ENCODE peak calls at places on chromosomes 16 and 17, in nine cellular contexts. One of them, this sample, is unnamed.

GRCh38 chr17:64109400-64109799 is 20.5 kb downstream of the ERN1 start:
- DNase-seq in stimulated activated CD4-positive, alpha-beta T cell treated with anti-CD3 and anti-CD28 coated beads, Interleukin-12 subunit alpha, Interleukin-12 subunit beta, amount 100 ng/mL, for 24 hours: no peak
- DNase-seq in NCI-H2029: no peak
- DNase-seq in psoas muscle: no peak
- DNase-seq in cortex of kidney: no peak
- DNase-seq in ureter: no peak
- DNase-seq in HuH-7: no peak
- DNase-seq in non-pigmented ciliary epithelial cell: no peak
- DNase-seq in hepatic stellate cell: no peak
- DNase-seq in this sample: no peak

GRCh38 chr17:31433091-31433790 is 41.8 kb downstream of the RAB11FIP4 start:
- DNase-seq in stimulated activated CD4-positive, alpha-beta T cell treated with anti-CD3 and anti-CD28 coated beads, Interleukin-12 subunit alpha, Interleukin-12 subunit beta, amount 100 ng/mL, for 24 hours: no peak
- DNase-seq in NCI-H2029: no peak
- DNase-seq in psoas muscle: no peak
- DNase-seq in cortex of kidney: no peak
- DNase-seq in ureter: no peak
- DNase-seq in HuH-7: no peak
- DNase-seq in non-pigmented ciliary epithelial cell: no peak
- DNase-seq in hepatic stellate cell: no peak
- DNase-seq in this sample: no peak

GRCh38 chr16:1471569-1472194 is 3.1 kb downstream of the CLCN7 start:
- DNase-seq in stimulated activated CD4-positive, alpha-beta T cell treated with anti-CD3 and anti-CD28 coated beads, Interleukin-12 subunit alpha, Interleukin-12 subunit beta, amount 100 ng/mL, for 24 hours: no peak
- DNase-seq in NCI-H2029: no peak
- DNase-seq in psoas muscle: no peak
- DNase-seq in cortex of kidney: no peak
- DNase-seq in ureter: no peak
- DNase-seq in HuH-7: no peak
- DNase-seq in non-pigmented ciliary epithelial cell: no peak
- DNase-seq in hepatic stellate cell: no peak
- DNase-seq in this sample: no peak

GRCh38 chr16:31696968-31697743 is 169.5 kb downstream of the AHSP start:
- DNase-seq in stimulated activated CD4-positive, alpha-beta T cell treated with anti-CD3 and anti-CD28 coated beads, Interleukin-12 subunit alpha, Interleukin-12 subunit beta, amount 100 ng/mL, for 24 hours: no peak
- DNase-seq in NCI-H2029: peak
- DNase-seq in psoas muscle: no peak
- DNase-seq in cortex of kidney: no peak
- DNase-seq in ureter: no peak
- DNase-seq in HuH-7: peak
- DNase-seq in non-pigmented ciliary epithelial cell: no peak
- DNase-seq in hepatic stellate cell: peak
- DNase-seq in this sample: peak

GRCh38 chr17:50072130-50072529 is 16.2 kb downstream of the ITGA3 start:
- DNase-seq in stimulated activated CD4-positive, alpha-beta T cell treated with anti-CD3 and anti-CD28 coated beads, Interleukin-12 subunit alpha, Interleukin-12 subunit beta, amount 100 ng/mL, for 24 hours: no peak
- DNase-seq in NCI-H2029: no peak
- DNase-seq in psoas muscle: no peak
- DNase-seq in cortex of kidney: no peak
- DNase-seq in ureter: no peak
- DNase-seq in HuH-7: no peak
- DNase-seq in non-pigmented ciliary epithelial cell: no peak
- DNase-seq in hepatic stellate cell: no peak
- DNase-seq in this sample: no peak

GRCh38 chr16:75273054-75273925 is 21.9 kb upstream of the BCAR1 start:
- DNase-seq in stimulated activated CD4-positive, alpha-beta T cell treated with anti-CD3 and anti-CD28 coated beads, Interleukin-12 subunit alpha, Interleukin-12 subunit beta, amount 100 ng/mL, for 24 hours: no peak
- DNase-seq in NCI-H2029: no peak
- DNase-seq in psoas muscle: no peak
- DNase-seq in cortex of kidney: no peak
- DNase-seq in ureter: no peak
- DNase-seq in HuH-7: no peak
- DNase-seq in non-pigmented ciliary epithelial cell: no peak
- DNase-seq in hepatic stellate cell: no peak
- DNase-seq in this sample: no peak

GRCh38 chr17:39210093-39210434 is 10.0 kb downstream of the RPL19 start:
- DNase-seq in stimulated activated CD4-positive, alpha-beta T cell treated with anti-CD3 and anti-CD28 coated beads, Interleukin-12 subunit alpha, Interleukin-12 subunit beta, amount 100 ng/mL, for 24 hours: no peak
- DNase-seq in NCI-H2029: no peak
- DNase-seq in psoas muscle: no peak
- DNase-seq in cortex of kidney: no peak
- DNase-seq in ureter: no peak
- DNase-seq in HuH-7: no peak
- DNase-seq in non-pigmented ciliary epithelial cell: no peak
- DNase-seq in hepatic stellate cell: no peak
- DNase-seq in this sample: no peak

GRCh38 chr17:56653877-56654276 is 60.4 kb downstream of the NOG start:
- DNase-seq in stimulated activated CD4-positive, alpha-beta T cell treated with anti-CD3 and anti-CD28 coated beads, Interleukin-12 subunit alpha, Interleukin-12 subunit beta, amount 100 ng/mL, for 24 hours: peak
- DNase-seq in NCI-H2029: no peak
- DNase-seq in psoas muscle: no peak
- DNase-seq in cortex of kidney: no peak
- DNase-seq in ureter: no peak
- DNase-seq in HuH-7: peak
- DNase-seq in non-pigmented ciliary epithelial cell: peak
- DNase-seq in hepatic stellate cell: peak
- DNase-seq in this sample: peak

GRCh38 chr17:83010323-83011200 is 68.8 kb upstream of the METRNL start:
- DNase-seq in stimulated activated CD4-positive, alpha-beta T cell treated with anti-CD3 and anti-CD28 coated beads, Interleukin-12 subunit alpha, Interleukin-12 subunit beta, amount 100 ng/mL, for 24 hours: no peak
- DNase-seq in NCI-H2029: no peak
- DNase-seq in psoas muscle: no peak
- DNase-seq in cortex of kidney: no peak
- DNase-seq in ureter: no peak
- DNase-seq in HuH-7: no peak
- DNase-seq in non-pigmented ciliary epithelial cell: no peak
- DNase-seq in hepatic stellate cell: no peak
- DNase-seq in this sample: no peak

GRCh38 chr17:35890774-35891155 is 10.6 kb upstream of the CCL5 start:
- DNase-seq in stimulated activated CD4-positive, alpha-beta T cell treated with anti-CD3 and anti-CD28 coated beads, Interleukin-12 subunit alpha, Interleukin-12 subunit beta, amount 100 ng/mL, for 24 hours: no peak
- DNase-seq in NCI-H2029: peak
- DNase-seq in psoas muscle: no peak
- DNase-seq in cortex of kidney: no peak
- DNase-seq in ureter: peak
- DNase-seq in HuH-7: no peak
- DNase-seq in non-pigmented ciliary epithelial cell: no peak
- DNase-seq in hepatic stellate cell: no peak
- DNase-seq in this sample: no peak

GRCh38 chr17:79080761-79081290 is 6.2 kb downstream of the ENGASE start:
- DNase-seq in stimulated activated CD4-positive, alpha-beta T cell treated with anti-CD3 and anti-CD28 coated beads, Interleukin-12 subunit alpha, Interleukin-12 subunit beta, amount 100 ng/mL, for 24 hours: no peak
- DNase-seq in NCI-H2029: no peak
- DNase-seq in psoas muscle: peak
- DNase-seq in cortex of kidney: no peak
- DNase-seq in ureter: no peak
- DNase-seq in HuH-7: no peak
- DNase-seq in non-pigmented ciliary epithelial cell: no peak
- DNase-seq in hepatic stellate cell: no peak
- DNase-seq in this sample: no peak

This sample was measured in HT-29.